ENCODE peak calls at places on chromosomes 4 and X, in seven cellular contexts. M, K, A, N, Z, P and I are unnamed samples.

GRCh38 chrX:137166591-137166990 is 132.8 kb upstream of the GPR101 start:
- DNase-seq in P (no peak), K (no peak), Z (peak), M (peak), A (peak), N (no peak), I (no peak)

GRCh38 chr4:63618883-63619573 is 790.2 kb downstream of the TECRL start:
- DNase-seq in N (no peak), M (no peak), P (no peak), Z (no peak), K (no peak), A (no peak), I (no peak)

GRCh38 chr4:183828125-183828524 is 77.0 kb upstream of the STOX2 start:
- DNase-seq in M (no peak), P (no peak), N (no peak), K (peak), A (no peak), Z (peak), I (no peak)

GRCh38 chr4:1726146-1726934 is 5.0 kb downstream of the TACC3 start:
- DNase-seq in K (peak), A (peak), M (peak), N (peak), Z (peak), P (peak), I (peak)

GRCh38 chrX:24465524-24465850 is 401 bp downstream of the PDK3 start:
- DNase-seq in P (no peak), K (no peak), M (no peak), N (no peak), Z (peak), A (no peak), I (no peak)

GRCh38 chr4:28010543-28011235 is 1150.0 kb downstream of the STIM2 start:
- DNase-seq in P (no peak), N (no peak), A (no peak), K (no peak), Z (no peak), M (no peak), I (no peak)

GRCh38 chrX:97628807-97629596 is 745.3 kb downstream of the RPA4 start:
- DNase-seq in M (no peak), P (no peak), A (no peak), K (no peak), Z (no peak), N (no peak), I (no peak)

GRCh38 chrX:126448681-126449080 is 103.9 kb downstream of the DCAF12L1 start:
- DNase-seq in K (no peak), A (no peak), Z (no peak), M (no peak), N (peak), P (no peak), I (no peak)

GRCh38 chrX:106608016-106608415 is 3.8 kb upstream of the RADX start:
- DNase-seq in P (no peak), Z (peak), A (no peak), M (peak), N (no peak), K (peak), I (no peak)

GRCh38 chr4:178395798-178396197 is 953.6 kb upstream of the AGA start:
- DNase-seq in A (no peak), K (no peak), M (no peak), N (no peak), P (no peak), Z (peak), I (no peak)

GRCh38 chr4:32117696-32118095 is 1397.5 kb downstream of the PCDH7 start:
- DNase-seq in K (no peak), Z (no peak), N (no peak), A (no peak), M (peak), P (no peak), I (no peak)

GRCh38 chr4:78669453-78669852 is 106.7 kb upstream of the BMP2K start:
- DNase-seq in K (no peak), Z (no peak), A (no peak), M (peak), N (no peak), P (no peak), I (no peak)

GRCh38 chr4:122003335-122003734 is 51.5 kb upstream of the TRPC3 start:
- DNase-seq in P (no peak), Z (peak), M (peak), K (peak), A (peak), N (no peak), I (no peak)

GRCh38 chrX:31170792-31171191 is 99.0 kb upstream of the FTHL17 start:
- DNase-seq in Z (no peak), N (no peak), P (no peak), M (no peak), K (no peak), A (no peak), I (no peak)

GRCh38 chr4:53120801-53121200 is 245.1 kb downstream of the SCFD2 start:
- DNase-seq in K (no peak), N (no peak), M (no peak), Z (no peak), P (no peak), A (no peak), I (no peak)

GRCh38 chr4:15885422-15885821 is 53.1 kb downstream of the FGFBP1 start:
- DNase-seq in P (no peak), K (no peak), N (no peak), M (no peak), A (no peak), Z (no peak), I (no peak)

GRCh38 chr4:8117278-8117682 is 41.3 kb downstream of the ABLIM2 start:
- DNase-seq in K (no peak), M (peak), P (peak), Z (peak), N (no peak), A (peak), I (no peak)

GRCh38 chr4:147198411-147199051 is 252.9 kb upstream of the TTC29 start:
- DNase-seq in M (no peak), N (no peak), A (no peak), P (no peak), K (no peak), Z (no peak), I (no peak)

GRCh38 chrX:30649859-30650258 is 3.4 kb upstream of the GK start:
- DNase-seq in A (no peak), N (no peak), K (no peak), P (no peak), Z (peak), M (no peak), I (no peak)

GRCh38 chrX:16783452-16783851 is 2.8 kb upstream of the TXLNG start:
- DNase-seq in A (no peak), P (no peak), K (no peak), M (no peak), Z (no peak), N (no peak), I (no peak)

GRCh38 chr4:2259541-2260267 is 2.2 kb downstream of the MXD4 start:
- DNase-seq in N (peak), A (no peak), P (no peak), Z (peak), M (no peak), K (no peak), I (no peak)

GRCh38 chr4:144343143-144343755 is 202.7 kb upstream of the GYPA start:
- DNase-seq in K (no peak), P (no peak), Z (no peak), A (no peak), M (no peak), N (no peak), I (no peak)

GRCh38 chrX:17597836-17598434 is 139.4 kb upstream of the SCML1 start:
- DNase-seq in K (no peak), N (peak), A (no peak), P (no peak), Z (no peak), M (no peak), I (no peak)

GRCh38 chr4:7766661-7767345 is 172.9 kb downstream of the AFAP1 start:
- DNase-seq in K (no peak), P (no peak), M (no peak), N (no peak), A (no peak), Z (no peak), I (no peak)

GRCh38 chr4:4320951-4321714 is 31.1 kb downstream of the ZBTB49 start:
- DNase-seq in P (no peak), K (no peak), N (no peak), M (no peak), Z (no peak), A (no peak), I (no peak)

GRCh38 chr4:3320361-3321023 is 27.7 kb downstream of the RGS12 start:
- DNase-seq in M (no peak), P (no peak), K (no peak), Z (no peak), A (no peak), N (peak), I (no peak)

GRCh38 chr4:141036786-141037185 is 96.5 kb downstream of the RNF150 start:
- DNase-seq in M (no peak), N (no peak), K (no peak), Z (no peak), P (no peak), A (no peak), I (no peak)

GRCh38 chr4:55017406-55017805 is 108.0 kb downstream of the KDR start:
- DNase-seq in A (no peak), M (no peak), P (no peak), N (no peak), Z (no peak), K (no peak), I (no peak)

GRCh38 chrX:80216086-80216485 is 201.5 kb downstream of the TBX22 start:
- DNase-seq in Z (no peak), P (no peak), A (no peak), M (no peak), N (no peak), K (no peak), I (no peak)

GRCh38 chr4:118836763-118837507 is 1.0 kb upstream of the SEC24D start:
- DNase-seq in P (no peak), M (no peak), K (no peak), Z (no peak), A (no peak), N (no peak), I (no peak)